ENCODE peak calls at places on chromosomes 16 and 17, in four cellular contexts. V is HS-27A, D is GM04503, X is tibial artery. Y is an unnamed sample.

GRCh38 chr16:4402439-4403132 is 13.8 kb downstream of the CORO7 start:
- DNase-seq in X (peak), V (no peak), D (no peak), Y (no peak)

GRCh38 chr16:47887496-47887895 is 268.3 kb downstream of the ABCC12 start:
- DNase-seq in D (no peak), V (peak), X (no peak), Y (no peak)

GRCh38 chr17:55144518-55144917 is 120.2 kb upstream of the HLF start:
- DNase-seq in D (no peak), X (no peak), V (no peak), Y (no peak)

GRCh38 chr16:10181196-10182162 is 749 bp downstream of the GRIN2A start:
- DNase-seq in V (no peak), D (no peak), X (peak), Y (peak)

GRCh38 chr16:19748389-19749110 is 30.5 kb downstream of the IQCK start:
- DNase-seq in D (no peak), X (no peak), V (no peak), Y (no peak)

GRCh38 chr16:88785106-88785924 is at the start of gene PIEZO1:
- DNase-seq in X (peak), V (no peak), D (no peak), Y (no peak)

GRCh38 chr17:20189979-20190378 is 180.8 kb downstream of the SPECC1 start:
- DNase-seq in V (no peak), D (no peak), X (no peak), Y (no peak)

GRCh38 chr16:27204232-27204915 is 1.0 kb downstream of the KDM8 start:
- DNase-seq in X (no peak), D (no peak), V (no peak), Y (no peak)

GRCh38 chr16:57883953-57884654 is 81.8 kb upstream of the KIFC3 start:
- DNase-seq in V (no peak), D (no peak), X (peak), Y (no peak)

GRCh38 chr16:85075236-85075924 is 36.9 kb downstream of the CIBAR2 start:
- DNase-seq in V (no peak), D (no peak), X (no peak), Y (no peak)

GRCh38 chr16:3458278-3458851 is 14.9 kb downstream of the NAA60 start:
- DNase-seq in D (no peak), V (no peak), X (peak), Y (no peak)

GRCh38 chr16:85017151-85017550 is 5.8 kb upstream of the ZDHHC7 start:
- DNase-seq in D (no peak), X (no peak), V (no peak), Y (no peak)

GRCh38 chr17:7060165-7060890 is 16.4 kb upstream of the SLC16A11 start:
- DNase-seq in X (no peak), V (peak), D (no peak), Y (peak)

GRCh38 chr16:50606431-50607050 is 58.3 kb downstream of the NKD1 start:
- DNase-seq in V (no peak), D (no peak), X (no peak), Y (no peak)

GRCh38 chr16:57385083-57385482 is 12.8 kb downstream of the CX3CL1 start:
- DNase-seq in D (no peak), V (no peak), X (no peak), Y (no peak)

GRCh38 chr17:17904171-17905035 is 67.6 kb upstream of the SREBF1 start:
- DNase-seq in D (no peak), V (no peak), X (no peak), Y (no peak)

GRCh38 chr17:50779747-50780363 is 12.5 kb upstream of the ANKRD40CL start:
- DNase-seq in X (no peak), V (no peak), D (no peak), Y (no peak)

GRCh38 chr17:51060396-51060795 is 60.3 kb downstream of the SPAG9 start:
- DNase-seq in X (no peak), D (no peak), V (no peak), Y (no peak)

GRCh38 chr16:65833171-65833871 is 533.2 kb upstream of the CDH5 start:
- DNase-seq in X (no peak), V (peak), D (peak), Y (no peak)

GRCh38 chr16:67562526-67562917 is at the start of gene CTCF:
- DNase-seq in X (peak), V (no peak), D (no peak), Y (no peak)

GRCh38 chr17:74094651-74095050 is 108.8 kb upstream of the RPL38 start:
- DNase-seq in X (no peak), V (no peak), D (no peak), Y (no peak)

GRCh38 chr17:64278614-64279013 is 15.6 kb upstream of the TEX2 start:
- DNase-seq in D (no peak), V (no peak), X (no peak), Y (no peak)

GRCh38 chr16:78097522-78097921 is 1.9 kb upstream of the WWOX start:
- DNase-seq in V (no peak), X (no peak), D (no peak), Y (no peak)

GRCh38 chr17:46191332-46192210 is 1.7 kb downstream of the KANSL1 start:
- DNase-seq in D (no peak), V (no peak), X (peak), Y (no peak)

GRCh38 chr17:33647976-33648375 is 354.9 kb upstream of the ASIC2 start:
- DNase-seq in X (no peak), V (no peak), D (no peak), Y (no peak)

GRCh38 chr16:57131351-57131970 is 39.1 kb downstream of the CPNE2 start:
- DNase-seq in X (no peak), D (no peak), V (no peak), Y (no peak)

GRCh38 chr16:2836646-2837508 is 6.8 kb downstream of the ZG16B start:
- DNase-seq in X (no peak), D (no peak), V (no peak), Y (peak)

GRCh38 chr17:77691216-77692085 is 267.1 kb upstream of the TNRC6C start:
- DNase-seq in X (peak), V (no peak), D (no peak), Y (no peak)

GRCh38 chr17:77995146-77995852 is 36.8 kb downstream of the TNRC6C start:
- DNase-seq in D (no peak), V (no peak), X (no peak), Y (no peak)

Y was measured in Panc1.